ENCODE peak calls at places on chromosome 9, in four cellular contexts. K is mesendoderm, D is H1, P is IMR-90. Z is an unnamed sample.

GRCh38 chr9:95726756-95727155 is 148.7 kb upstream of the ERCC6L2 start:
- DNase-seq in K (peak), P (peak), D (no peak), Z (no peak)

GRCh38 chr9:116493183-116493582 is 193.9 kb upstream of the TRIM32 start:
- DNase-seq in K (peak), P (peak), D (no peak), Z (no peak)

GRCh38 chr9:98801969-98802371 is 5.5 kb upstream of the GALNT12 start:
- DNase-seq in K (peak), P (no peak), D (peak), Z (no peak)

GRCh38 chr9:111601237-111602018 is 2.0 kb upstream of the PTGR1 start:
- DNase-seq in K (peak), D (no peak), P (peak), Z (no peak)

GRCh38 chr9:93625000-93625399 is 48.6 kb downstream of the PHF2 start:
- DNase-seq in D (no peak), P (peak), K (no peak), Z (no peak)

GRCh38 chr9:114525505-114525904 is 20.2 kb upstream of the WHRN start:
- DNase-seq in D (no peak), P (peak), K (no peak), Z (no peak)

GRCh38 chr9:88092699-88093359 is 45.4 kb downstream of the SPATA31C2 start:
- DNase-seq in D (no peak), K (peak), P (peak), Z (no peak)

GRCh38 chr9:114216976-114217375 is 61.6 kb downstream of the COL27A1 start:
- DNase-seq in P (no peak), K (no peak), D (no peak), Z (no peak)

GRCh38 chr9:77022783-77023440 is 3.5 kb downstream of the FOXB2 start:
- DNase-seq in D (peak), P (no peak), K (peak), Z (peak)

GRCh38 chr9:3760031-3760430 is 234.2 kb upstream of the RFX3 start:
- DNase-seq in P (peak), D (no peak), K (no peak), Z (no peak)

GRCh38 chr9:114500583-114501292 is 4.5 kb downstream of the WHRN start:
- DNase-seq in K (no peak), P (no peak), D (no peak), Z (no peak)

GRCh38 chr9:83304686-83305085 is 233.5 kb downstream of the FRMD3 start:
- DNase-seq in D (no peak), K (no peak), P (peak), Z (no peak)

GRCh38 chr9:4887556-4887955 is 94.8 kb downstream of the RCL1 start:
- DNase-seq in D (no peak), P (peak), K (no peak), Z (no peak)

GRCh38 chr9:6687180-6687579 is 41.7 kb upstream of the GLDC start:
- DNase-seq in D (no peak), K (no peak), P (no peak), Z (no peak)

GRCh38 chr9:18194316-18194715 is 279.6 kb upstream of the ADAMTSL1 start:
- DNase-seq in P (peak), K (peak), D (no peak), Z (no peak)

GRCh38 chr9:9222730-9223129 is 1390.1 kb downstream of the PTPRD start:
- DNase-seq in D (no peak), P (no peak), K (no peak), Z (no peak)

GRCh38 chr9:137242329-137243204 is 1.5 kb downstream of the TUBB4B start:
- DNase-seq in D (no peak), K (no peak), P (no peak), Z (no peak)

DNA sequence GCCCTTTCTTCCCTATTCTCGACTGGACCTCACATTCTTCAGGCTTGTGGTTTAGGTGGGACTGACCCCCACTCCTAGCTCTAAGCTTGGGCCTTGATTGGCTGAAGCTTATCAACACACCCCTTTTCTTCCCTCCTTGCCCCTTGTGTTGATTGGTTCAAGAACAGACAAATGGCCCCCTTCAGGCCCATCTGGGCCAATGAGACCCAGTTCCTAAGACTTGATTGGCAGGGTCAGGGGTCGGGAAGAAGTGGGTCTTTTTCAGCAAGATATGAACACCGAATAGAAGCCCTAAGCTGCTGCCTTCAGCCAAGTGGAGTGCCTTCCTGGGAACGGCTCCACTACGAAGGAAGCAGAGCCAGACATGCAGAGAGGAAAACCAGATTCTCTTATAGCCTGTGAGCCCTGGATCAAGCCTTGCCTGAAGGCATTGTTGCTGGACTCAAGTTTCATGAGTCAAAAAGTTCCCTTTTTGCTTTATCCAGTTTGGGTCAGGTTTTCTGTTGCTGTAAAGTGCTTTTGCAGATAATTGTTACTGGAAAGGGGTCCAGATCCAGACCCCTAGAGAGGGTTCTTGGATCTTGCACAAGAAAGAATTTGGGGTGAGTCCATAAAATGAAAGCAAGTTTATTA is 22.4 kb upstream of the NCS1 start:
- DNase-seq in K (peak), D (no peak), P (no peak), Z (no peak)
- H2BK5ac ChIP-seq in K (no peak), D (no peak), P (no peak), Z (no peak)

DNA sequence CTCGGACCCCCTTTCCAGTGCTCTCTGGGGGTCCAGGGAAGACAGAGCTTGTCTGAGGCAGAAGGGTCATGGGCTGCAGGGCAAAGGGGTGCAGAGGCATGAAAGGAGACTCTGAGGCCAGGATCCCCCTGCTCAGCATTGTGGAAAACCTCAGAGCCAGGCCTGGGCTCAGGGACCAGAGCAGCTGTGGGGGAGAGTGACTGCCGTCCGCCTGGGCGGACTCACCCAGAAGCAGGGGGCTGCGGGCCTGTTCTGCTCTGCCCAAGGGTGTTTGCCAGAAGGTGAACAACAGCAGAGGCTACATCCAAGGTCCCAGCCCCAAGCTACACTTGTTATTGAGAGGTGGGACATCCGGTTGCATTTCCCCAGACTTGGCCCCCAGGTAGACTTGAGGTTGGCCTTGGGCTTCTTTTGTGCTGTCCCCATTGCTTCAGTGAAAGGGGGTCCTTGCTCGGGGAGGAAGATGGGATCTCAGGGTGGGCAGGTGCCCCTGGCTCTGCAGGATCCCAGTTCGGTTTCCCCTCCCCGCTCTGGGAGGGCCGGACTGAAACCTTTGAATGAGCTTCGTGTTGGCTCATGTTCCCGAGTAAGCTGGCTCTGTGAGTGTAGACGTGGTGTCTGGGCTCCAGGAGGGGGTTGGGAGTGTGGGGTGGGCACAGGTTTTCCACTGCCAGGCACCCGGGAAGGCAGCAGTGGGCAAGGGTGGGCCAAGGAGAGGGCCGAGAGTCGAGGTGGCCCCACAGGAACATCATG is 92.1 kb downstream of the COL5A1 start:
- DNase-seq in P (no peak), D (no peak), K (no peak), Z (no peak)
- H3K56ac ChIP-seq in P (no peak), D (no peak), K (no peak), Z (no peak)

DNA sequence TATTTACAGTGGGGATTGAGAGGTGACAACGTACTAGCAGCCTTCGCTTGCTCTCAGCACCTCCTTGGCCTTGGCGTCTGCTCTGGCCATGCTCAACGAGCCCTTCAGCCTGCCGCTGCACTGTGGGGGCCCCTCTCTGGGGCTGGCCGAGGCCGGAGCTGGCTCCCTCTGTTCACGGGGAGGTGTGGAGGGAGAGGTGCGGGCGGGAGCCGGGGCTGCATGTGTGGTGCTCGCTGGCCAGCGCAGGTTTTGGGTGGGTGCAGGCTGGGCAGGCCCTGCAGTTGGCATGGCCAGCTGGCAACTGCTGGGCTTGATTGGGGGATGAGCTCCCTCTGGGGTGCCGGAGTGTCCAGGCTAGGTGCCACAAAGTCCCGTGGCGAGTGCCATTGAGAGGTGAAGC is 5.8 kb upstream of the DMRTA1 start:
- DNase-seq in K (no peak), P (no peak), D (no peak), Z (no peak)
- H3K18ac ChIP-seq in K (no peak), P (no peak), D (no peak), Z (no peak)

GRCh38 chr9:134913041-134913712 is 4.5 kb downstream of the FCN1 start:
- DNase-seq in D (no peak), P (no peak), K (no peak), Z (no peak)

GRCh38 chr9:134908524-134909364 is 9.0 kb downstream of the FCN1 start:
- DNase-seq in D (no peak), P (no peak), K (no peak), Z (no peak)

GRCh38 chr9:134912126-134912840 is 5.4 kb downstream of the FCN1 start:
- DNase-seq in K (no peak), D (no peak), P (no peak), Z (no peak)

GRCh38 chr9:134910146-134910545 is 7.6 kb downstream of the FCN1 start:
- DNase-seq in D (no peak), K (no peak), P (no peak), Z (no peak)

GRCh38 chr9:134909511-134910105 is 8.1 kb downstream of the FCN1 start:
- DNase-seq in P (no peak), K (no peak), D (no peak), Z (no peak)
- H2BK5ac ChIP-seq in P (no peak), K (no peak), D (no peak), Z (no peak)

DNA sequence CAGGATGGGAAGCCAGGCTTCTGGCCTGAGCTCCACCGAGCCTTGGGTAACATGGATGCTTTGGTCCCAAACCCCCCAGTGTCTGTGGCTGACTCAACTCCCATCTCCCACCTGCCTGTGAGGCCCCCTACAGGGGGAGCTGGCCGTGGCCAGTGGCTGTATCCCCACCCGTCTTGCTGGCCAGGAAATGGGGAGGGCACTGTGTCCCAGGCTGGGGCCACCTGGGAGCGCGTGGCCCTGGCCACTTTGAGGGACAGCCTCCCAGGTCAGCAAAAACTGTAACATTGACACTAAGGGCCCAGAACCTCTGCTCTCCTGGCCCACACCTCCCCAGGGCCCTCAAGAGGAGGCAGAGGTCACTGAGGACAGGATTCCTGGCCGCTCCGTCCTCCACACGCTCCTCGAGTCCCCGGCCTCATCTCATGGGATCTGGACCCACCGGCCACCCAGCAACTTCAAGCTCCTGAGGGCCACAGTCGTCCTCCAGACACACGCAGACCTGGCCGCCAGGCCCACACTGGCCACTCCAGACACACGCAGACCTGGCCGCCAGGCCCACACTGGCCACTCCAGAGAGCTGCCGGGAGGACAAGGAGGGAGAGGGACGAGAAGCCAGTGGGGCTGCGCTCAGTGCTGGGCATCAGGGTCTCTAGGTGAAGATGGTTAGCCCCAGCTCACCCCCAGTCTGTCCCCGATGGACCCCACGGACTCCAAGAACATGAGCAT is 44.2 kb downstream of the DBH start:
- DNase-seq in D (no peak), P (no peak), K (no peak), Z (no peak)
- H3K56ac ChIP-seq in D (no peak), P (no peak), K (no peak), Z (no peak)

GRCh38 chr9:134739660-134739968 is 98.0 kb downstream of the COL5A1 start:
- DNase-seq in K (no peak), P (no peak), D (no peak), Z (no peak)
- H3K18ac ChIP-seq in K (no peak), P (no peak), D (no peak), Z (no peak)

GRCh38 chr9:71768388-71769174 is at the start of gene CEMIP2:
- DNase-seq in D (peak), K (peak), P (peak), Z (peak)
- H2BK5ac ChIP-seq in D (peak), K (peak), P (peak), Z (no peak)

DNA sequence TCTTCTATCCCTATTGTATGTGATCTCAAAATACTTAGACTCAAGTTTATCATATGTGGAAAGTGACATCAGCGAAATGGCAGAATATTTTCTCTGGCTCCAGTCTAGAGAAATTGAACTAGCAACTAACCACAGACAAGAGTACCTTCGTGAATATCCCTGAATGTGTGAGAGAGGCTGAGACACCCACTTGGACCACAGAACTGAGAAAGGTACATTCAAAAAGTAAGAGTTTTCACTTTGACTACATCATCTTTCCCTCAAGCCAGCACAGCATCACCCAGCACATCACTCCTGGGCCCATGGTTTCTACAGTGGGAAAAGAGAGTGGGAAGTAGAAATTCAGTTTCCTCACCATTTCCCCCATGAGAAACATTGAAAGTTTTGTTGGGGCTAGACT is 225.8 kb upstream of the VLDLR start:
- DNase-seq in K (no peak), P (no peak), D (no peak), Z (no peak)
- H3K56ac ChIP-seq in K (no peak), P (no peak), D (no peak), Z (no peak)

GRCh38 chr9:91858670-91859030 is 91.4 kb downstream of the ROR2 start:
- DNase-seq in P (no peak), K (peak), D (no peak), Z (no peak)
- H3K18ac ChIP-seq in P (no peak), K (no peak), D (no peak), Z (no peak)